ENCODE peak calls at places on chromosomes 6 and 20, in eight cellular contexts. E is PC-3, L is small intestine, A is GM23248, U is SJSA1, Q is A673, B is heart right ventricle, X is Karpas-422. W is an unnamed sample. For H3K27me3, H3K9me3 and H3K4me1, the result is how much of the 10 kb centered on the place peaks cover.

GRCh38 chr6:73695619-73696421 is at the start of gene CD109:
- DNase-seq in E (peak), L (no peak), A (peak), U (peak), Q (peak), B (peak), X (no peak), W (no peak)

GRCh38 chr6:15001511-15001910 is 244.4 kb upstream of the JARID2 start:
- DNase-seq in E (no peak), L (no peak), A (no peak), U (no peak), Q (no peak), B (no peak), X (no peak), W (no peak)

GRCh38 chr6:13741358-13741757 is 29.7 kb upstream of the RANBP9 start:
- DNase-seq in E (no peak), L (no peak), A (no peak), U (no peak), Q (no peak), B (no peak), X (no peak), W (no peak)

GRCh38 chr6:3190056-3190455 is 32.7 kb upstream of the TUBB2A start:
- DNase-seq in E (no peak), L (no peak), A (peak), U (no peak), Q (no peak), B (no peak), X (no peak), W (no peak)

GRCh38 chr20:50548396-50548795 is 38.2 kb downstream of the PTPN1 start:
- DNase-seq in E (no peak), L (peak), A (no peak), U (no peak), Q (no peak), B (no peak), X (no peak), W (no peak)

GRCh38 chr6:138162104-138162946 is 586 bp downstream of the ARFGEF3 start:
- DNase-seq in E (peak), L (peak), A (peak), U (peak), Q (peak), B (no peak), X (no peak), W (no peak)

GRCh38 chr20:53839423-53840176 is 230.8 kb downstream of the BCAS1 start:
- DNase-seq in E (peak), L (peak), A (no peak), U (no peak), Q (no peak), B (no peak), X (no peak), W (no peak)

GRCh38 chr20:33282991-33283555 is at the start of gene BPIFB1:
- DNase-seq in E (peak), L (no peak), A (no peak), U (no peak), Q (no peak), B (no peak), X (no peak), W (no peak)

GRCh38 chr6:37491830-37492208 is 7.9 kb downstream of the CCDC167 start:
- DNase-seq in E (no peak), L (no peak), A (no peak), U (no peak), Q (no peak), B (no peak), X (no peak), W (no peak)

GRCh38 chr6:95949985-95950384 is 65.8 kb upstream of the FUT9 start:
- DNase-seq in E (no peak), L (no peak), A (no peak), U (no peak), Q (no peak), B (no peak), X (no peak), W (no peak)

GRCh38 chr6:159982726-159983506 is 14.0 kb downstream of the IGF2R start:
- DNase-seq in E (no peak), L (no peak), A (peak), U (no peak), Q (no peak), B (no peak), X (peak), W (no peak)

GRCh38 chr20:32062776-32063170 is 10.7 kb downstream of the HCK start:
- DNase-seq in E (no peak), L (no peak), A (no peak), U (no peak), Q (no peak), B (peak), X (peak), W (no peak)

GRCh38 chr6:119186490-119186889 is 108.0 kb upstream of the FAM184A start:
- DNase-seq in E (no peak), L (no peak), A (no peak), U (no peak), Q (no peak), B (no peak), X (no peak), W (no peak)

GRCh38 chr6:151757506-151757955 is 50.0 kb upstream of the ESR1 start:
- DNase-seq in E (no peak), L (no peak), A (no peak), U (no peak), Q (no peak), B (no peak), X (peak), W (no peak)

GRCh38 chr6:41970436-41970846 is 28.8 kb upstream of the CCND3 start:
- DNase-seq in E (no peak), L (no peak), A (peak), U (peak), Q (peak), B (no peak), X (no peak), W (no peak)

GRCh38 chr20:29409833-29410804 is 1847.3 kb upstream of the DEFB115 start:
- DNase-seq in E (no peak), L (no peak), A (no peak), U (no peak), Q (no peak), B (no peak), X (no peak), W (no peak)

GRCh38 chr6:43445576-43445975 is 9.8 kb downstream of the DLK2 start:
- DNase-seq in E (no peak), L (no peak), A (no peak), U (no peak), Q (no peak), B (no peak), X (no peak), W (no peak)

GRCh38 chr6:2429460-2429859 is 184.1 kb upstream of the GMDS start:
- DNase-seq in E (no peak), L (no peak), A (peak), U (peak), Q (no peak), B (no peak), X (no peak), W (no peak)

GRCh38 chr20:13274311-13274965 is 53.4 kb downstream of the ISM1 start:
- DNase-seq in E (no peak), L (no peak), A (no peak), U (no peak), Q (no peak), B (peak), X (no peak), W (no peak)

GRCh38 chr6:152750694-152751093 is at the start of gene VIP:
- DNase-seq in E (peak), L (no peak), A (peak), U (peak), Q (peak), B (no peak), X (peak), W (no peak)

GRCh38 chr6:35016417-35017221 is 124.5 kb downstream of the TCP11 start:
- DNase-seq in E (no peak), L (no peak), A (peak), U (peak), Q (peak), B (peak), X (no peak), W (peak)

GRCh38 chr20:63837475-63837874 is 6.4 kb upstream of the ZBTB46 start:
- DNase-seq in E (no peak), L (no peak), A (no peak), U (no peak), Q (no peak), B (no peak), X (no peak), W (no peak)

GRCh38 chr20:62377615-62378085 is 9.3 kb upstream of the RPS21 start:
- DNase-seq in E (no peak), L (no peak), A (no peak), U (peak), Q (no peak), B (no peak), X (no peak), W (no peak)

GRCh38 chr6:11732036-11732545 is 46.5 kb downstream of the ADTRP start:
- DNase-seq in E (no peak), L (no peak), A (peak), U (no peak), Q (no peak), B (peak), X (peak), W (peak)

DNA sequence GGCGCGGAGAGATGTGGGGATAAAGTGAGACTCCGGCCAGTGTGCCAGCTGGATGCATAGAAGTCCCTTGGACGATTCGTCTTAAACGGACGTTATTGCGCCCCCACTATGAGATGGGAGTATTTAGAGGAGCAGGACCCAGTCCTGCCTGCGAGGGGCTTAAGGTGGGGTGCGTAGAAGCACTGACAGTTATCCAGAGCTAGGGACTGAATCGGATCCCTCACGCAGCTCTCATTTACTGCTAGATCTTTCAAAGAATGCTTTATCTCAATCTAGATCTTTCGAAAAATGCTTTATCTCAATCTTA is 648 bp downstream of the NT5E start:
- DNase-seq in E (no peak), L (no peak), A (no peak), U (no peak), Q (no peak), B (no peak), X (no peak), W (no peak)
- H3K27me3 ChIP-seq in E (under half), L (under half), A (under half), U (under half), Q (under half), B (under half), X (under half), W (under half)

DNA sequence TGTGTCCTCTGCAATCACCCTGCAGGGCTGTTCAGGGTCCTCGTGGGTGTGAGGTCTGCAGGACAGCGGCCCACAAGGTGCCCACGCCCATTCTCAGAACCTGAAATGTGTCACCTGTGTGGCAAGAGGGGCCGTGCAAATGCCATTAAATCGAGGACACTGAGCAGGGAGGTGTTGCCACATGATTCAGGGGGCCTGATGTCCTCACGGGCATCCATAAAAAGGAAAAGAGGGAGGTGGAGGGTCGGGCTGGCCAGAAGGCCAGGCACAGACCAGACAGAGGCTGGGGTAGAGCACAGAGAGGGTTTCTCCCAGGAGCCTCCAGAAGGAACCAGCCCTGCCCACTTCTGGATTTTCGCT is 239.6 kb downstream of the ERMARD start:
- DNase-seq in E (no peak), L (no peak), A (no peak), U (no peak), Q (no peak), B (no peak), X (no peak), W (no peak)
- H3K9me3 ChIP-seq in E (under half), L (under half), A (under half), U (under half), Q (under half), B (under half), X (under half), W (under half)

GRCh38 chr6:90301816-90302215 is 5.2 kb upstream of the BACH2 start:
- DNase-seq in E (no peak), L (no peak), A (no peak), U (no peak), Q (no peak), B (no peak), X (no peak), W (no peak)
- H3K4me1 ChIP-seq in E (under half), L (under half), A (under half), U (under half), Q (under half), B (under half), X (under half), W (under half)

GRCh38 chr6:166009385-166010031 is 158.1 kb downstream of the TBXT start:
- DNase-seq in E (no peak), L (no peak), A (no peak), U (no peak), Q (no peak), B (no peak), X (no peak), W (no peak)

GRCh38 chr6:166008441-166009369 is 158.9 kb downstream of the TBXT start:
- DNase-seq in E (no peak), L (no peak), A (peak), U (peak), Q (peak), B (peak), X (no peak), W (no peak)

GRCh38 chr6:166006593-166007301 is 160.9 kb downstream of the TBXT start:
- DNase-seq in E (no peak), L (no peak), A (peak), U (no peak), Q (peak), B (no peak), X (no peak), W (no peak)

GRCh38 chr6:166005846-166006592 is 161.6 kb downstream of the TBXT start:
- DNase-seq in E (no peak), L (no peak), A (peak), U (peak), Q (peak), B (peak), X (no peak), W (no peak)

GRCh38 chr6:166007349-166008263 is 160.0 kb downstream of the TBXT start:
- DNase-seq in E (no peak), L (no peak), A (peak), U (no peak), Q (peak), B (peak), X (no peak), W (no peak)
- H3K27me3 ChIP-seq in E (under half), L (under half), A (under half), U (under half), Q (under half), B (half or more), X (under half), W (under half)

GRCh38 chr6:5541025-5541424 is 279.7 kb downstream of the FARS2 start:
- DNase-seq in E (no peak), L (no peak), A (no peak), U (no peak), Q (no peak), B (no peak), X (no peak), W (no peak)
- H3K9me3 ChIP-seq in E (under half), L (under half), A (under half), U (under half), Q (under half), B (under half), X (under half), W (under half)

GRCh38 chr6:17972978-17973622 is 14.3 kb downstream of the KIF13A start:
- DNase-seq in E (no peak), L (no peak), A (no peak), U (no peak), Q (no peak), B (peak), X (no peak), W (no peak)
- H3K4me1 ChIP-seq in E (under half), L (under half), A (under half), U (under half), Q (under half), B (half or more), X (under half), W (under half)

GRCh38 chr20:37423545-37423944 is 77.6 kb downstream of the SRC start:
- DNase-seq in E (no peak), L (no peak), A (no peak), U (no peak), Q (no peak), B (no peak), X (no peak), W (no peak)
- H3K27me3 ChIP-seq in E (half or more), L (under half), A (half or more), U (under half), Q (under half), B (half or more), X (under half), W (under half)

GRCh38 chr6:169996652-169997051 is 245.2 kb downstream of the ERMARD start:
- DNase-seq in E (no peak), L (no peak), A (no peak), U (no peak), Q (no peak), B (no peak), X (no peak), W (no peak)
- H3K9me3 ChIP-seq in E (under half), L (under half), A (under half), U (under half), Q (under half), B (under half), X (under half), W (under half)

GRCh38 chr6:40106840-40107239 is 172.6 kb upstream of the MOCS1 start:
- DNase-seq in E (no peak), L (no peak), A (no peak), U (no peak), Q (no peak), B (no peak), X (no peak), W (no peak)
- H3K4me1 ChIP-seq in E (under half), L (under half), A (under half), U (under half), Q (under half), B (under half), X (under half), W (under half)

DNA sequence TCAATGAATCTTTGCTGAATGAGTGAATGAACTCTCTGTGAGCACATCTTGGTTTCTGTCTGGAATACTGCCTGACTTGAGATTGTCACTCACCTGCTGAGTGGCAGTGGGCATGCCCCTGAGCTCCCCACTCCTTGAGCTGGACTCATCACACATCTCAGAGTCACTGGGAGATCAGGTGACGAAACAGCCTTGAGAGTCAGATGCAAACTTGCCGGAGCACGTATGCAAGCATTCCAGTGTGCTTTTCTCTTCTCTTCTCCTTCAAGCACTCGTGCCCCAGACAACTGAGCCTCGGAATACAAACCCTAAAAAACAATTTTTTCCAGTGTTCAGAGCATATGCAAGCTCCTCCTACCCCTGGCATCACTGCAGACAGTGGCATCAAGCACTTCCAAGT is 9.4 kb upstream of the BMP7 start:
- DNase-seq in E (no peak), L (no peak), A (no peak), U (no peak), Q (no peak), B (no peak), X (no peak), W (no peak)
- H3K27me3 ChIP-seq in E (half or more), L (under half), A (half or more), U (under half), Q (under half), B (half or more), X (under half), W (under half)